ENCODE peak calls at places on chromosomes 7 and 10, in seven cellular contexts. I is AG09309; Z is GM10248; Q is GM13977; Y is CD8-positive, alpha-beta T cell; D is cardiac fibroblast; R is spleen. M is an unnamed sample.
A peak's percentile ranks its signal among the peaks of the same experiment; 100 is the strongest.

GRCh38 chr10:70132098-70133029 is at the start of gene AIFM2:
- DNase-seq in Q (peak; percentile 86), R (peak; percentile 89), I (peak; percentile 14), D (peak; percentile 72), Y (peak; percentile 55), Z (peak; percentile 82), M (peak; percentile 81)

GRCh38 chr7:129615018-129615417 is 3.5 kb downstream of the NRF1 start:
- DNase-seq in R (no peak), Y (no peak), I (no peak), Q (peak; percentile 62), Z (peak; percentile 51), D (peak; percentile 36), M (peak; percentile 74)

GRCh38 chr10:32095116-32095733 is 39.0 kb upstream of the KIF5B start:
- DNase-seq in I (no peak), D (peak; percentile 7), Q (no peak), Z (no peak), Y (no peak), R (no peak), M (no peak)

GRCh38 chr10:127386606-127387327 is 162.3 kb upstream of the NPS start:
- DNase-seq in R (no peak), Q (no peak), I (no peak), Y (no peak), D (no peak), Z (no peak), M (no peak)

GRCh38 chr7:70738080-70738479 is 393.9 kb upstream of the GALNT17 start:
- DNase-seq in I (no peak), D (peak; percentile 38), Y (no peak), R (no peak), Z (no peak), Q (no peak), M (no peak)

GRCh38 chr10:60798031-60798430 is 19.8 kb downstream of the CDK1 start:
- DNase-seq in Y (no peak), I (no peak), Z (no peak), D (peak; percentile 60), Q (no peak), R (no peak), M (no peak)

GRCh38 chr7:105638942-105639495 is 57.7 kb upstream of the EFCAB10 start:
- DNase-seq in R (no peak), Z (no peak), Y (no peak), D (no peak), I (no peak), Q (no peak), M (no peak)

GRCh38 chr10:96292971-96293909 is 11.0 kb upstream of the DNTT start:
- DNase-seq in I (peak; percentile 21), Q (peak; percentile 26), Z (peak; percentile 49), Y (no peak), D (peak; percentile 63), R (no peak), M (peak; percentile 76)

GRCh38 chr10:12795723-12796122 is 205.8 kb downstream of the CCDC3 start:
- DNase-seq in Z (no peak), I (no peak), R (no peak), D (no peak), Y (no peak), Q (no peak), M (no peak)

GRCh38 chr10:94223702-94224370 is 138.9 kb downstream of the NOC3L start:
- DNase-seq in Q (no peak), R (no peak), D (no peak), Z (no peak), I (no peak), Y (no peak), M (no peak)

GRCh38 chr10:13036841-13037240 is 35.3 kb upstream of the CCDC3 start:
- DNase-seq in I (no peak), D (no peak), Z (no peak), Y (no peak), R (no peak), Q (no peak), M (no peak)

GRCh38 chr10:21513035-21513434 is 12.4 kb downstream of the SKIDA1 start:
- DNase-seq in D (no peak), Q (no peak), R (no peak), I (no peak), Z (no peak), Y (no peak), M (no peak)

GRCh38 chr10:126565456-126565855 is 105.0 kb downstream of the C10orf90 start:
- DNase-seq in D (no peak), Y (no peak), R (no peak), Z (no peak), I (no peak), Q (no peak), M (no peak)

GRCh38 chr10:115975506-115975905 is 297.5 kb downstream of the GFRA1 start:
- DNase-seq in I (no peak), R (no peak), D (no peak), Z (no peak), Y (no peak), Q (no peak), M (no peak)

GRCh38 chr7:114715907-114716306 is 206.0 kb upstream of the MDFIC start:
- DNase-seq in Z (no peak), Y (no peak), D (no peak), R (no peak), I (no peak), Q (no peak), M (no peak)

GRCh38 chr10:122056431-122057094 is 67.6 kb downstream of the TACC2 start:
- DNase-seq in D (peak; percentile 9), Q (no peak), Y (no peak), Z (no peak), R (peak; percentile 28), I (no peak), M (no peak)

GRCh38 chr7:10956528-10956927 is 17.1 kb upstream of the PHF14 start:
- DNase-seq in R (no peak), I (no peak), Q (no peak), Y (no peak), Z (no peak), D (no peak), M (no peak)

GRCh38 chr10:67657775-67658174 is 38.2 kb downstream of the CTNNA3 start:
- DNase-seq in D (no peak), R (no peak), Z (no peak), Q (no peak), I (no peak), Y (no peak), M (peak; percentile 12)

GRCh38 chr7:98077762-98078161 is 28.9 kb upstream of the LMTK2 start:
- DNase-seq in Q (no peak), I (no peak), Z (no peak), D (no peak), Y (no peak), R (no peak), M (no peak)

GRCh38 chr7:8254667-8255066 is 7.3 kb downstream of the ICA1 start:
- DNase-seq in Q (no peak), Z (no peak), D (no peak), Y (no peak), R (no peak), I (no peak), M (no peak)

GRCh38 chr10:78004215-78005026 is 24.9 kb downstream of the POLR3A start:
- DNase-seq in R (no peak), Y (no peak), Z (no peak), I (no peak), D (no peak), Q (no peak), M (no peak)
- TF ChIP-seq CTCF in R (no peak), Y (no peak), Z (no peak), I (no peak), D (no peak), Q (no peak), M (no peak)

GRCh38 chr7:151696738-151697514 is 177.2 kb upstream of the RHEB start:
- DNase-seq in Y (no peak), D (no peak), I (no peak), Z (no peak), R (no peak), Q (no peak), M (no peak)
- TF ChIP-seq CTCF in Y (no peak), D (no peak), I (no peak), Z (no peak), R (no peak), Q (no peak), M (no peak)

GRCh38 chr7:3695602-3696001 is 394.6 kb downstream of the SDK1 start:
- DNase-seq in D (no peak), R (no peak), Y (no peak), Q (no peak), I (no peak), Z (no peak), M (no peak)
- TF ChIP-seq CTCF in D (no peak), R (no peak), Y (no peak), Q (no peak), I (no peak), Z (no peak), M (no peak)

GRCh38 chr7:100689230-100690135 is 4.6 kb downstream of the GIGYF1 start:
- DNase-seq in D (no peak), Q (peak; percentile 42), I (no peak), Y (no peak), Z (no peak), R (no peak), M (no peak)
- TF ChIP-seq CTCF in D (no peak), Q (no peak), I (no peak), Y (no peak), Z (peak; percentile 15), R (no peak), M (no peak)

DNA sequence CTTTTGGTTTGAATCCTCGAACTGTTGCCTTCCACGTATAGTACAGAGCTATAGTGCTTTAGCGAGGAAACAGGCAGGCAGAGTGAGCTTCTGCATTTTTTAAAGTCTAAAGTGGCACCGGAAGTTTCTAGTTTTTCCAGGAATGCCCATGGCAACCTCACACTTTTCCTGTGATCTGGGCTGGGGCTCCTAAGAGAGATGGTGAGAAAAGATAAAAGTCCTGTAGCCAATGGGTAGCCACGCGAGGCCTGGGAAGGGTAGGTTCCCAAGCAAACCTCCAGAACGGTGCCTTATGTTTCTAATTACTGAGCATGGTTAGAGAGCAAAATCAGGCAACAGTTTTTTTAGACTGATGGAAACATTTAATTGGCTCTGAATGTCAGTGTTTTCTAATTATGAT is 76.7 kb downstream of the CALD1 start:
- DNase-seq in Y (no peak), D (no peak), Q (no peak), R (no peak), I (no peak), Z (no peak), M (no peak)
- TF ChIP-seq CTCF in Y (no peak), D (no peak), Q (no peak), R (no peak), I (no peak), Z (no peak), M (no peak)

GRCh38 chr10:78471326-78471722 is 437.7 kb downstream of the RPS24 start:
- DNase-seq in D (no peak), Z (peak; percentile 7), I (no peak), Y (no peak), R (no peak), Q (no peak), M (no peak)
- TF ChIP-seq CTCF in D (no peak), Z (no peak), I (no peak), Y (no peak), R (no peak), Q (no peak), M (no peak)